ENCODE peak calls at places on chromosomes 6 and 20, in four cellular contexts. One of them, this sample, is unnamed. For H3K4me1, the result is how much of the 10 kb centered on the place peaks cover.

GRCh38 chr20:1764136-1765033 is 106.8 kb upstream of the SIRPG start:
- DNase-seq in breast epithelium: peak
- DNase-seq in upper lobe of right lung: peak
- DNase-seq in K562: peak
- DNase-seq in this sample: peak

GRCh38 chr20:57659789-57660509 is 39.7 kb upstream of the ZBP1 start:
- DNase-seq in breast epithelium: peak
- DNase-seq in upper lobe of right lung: peak
- DNase-seq in K562: no peak
- DNase-seq in this sample: peak

GRCh38 chr20:57755609-57756008 is 45.8 kb upstream of the PMEPA1 start:
- DNase-seq in breast epithelium: no peak
- DNase-seq in upper lobe of right lung: no peak
- DNase-seq in K562: no peak
- DNase-seq in this sample: no peak

GRCh38 chr6:111361648-111362047 is 121.4 kb downstream of the REV3L start:
- DNase-seq in breast epithelium: no peak
- DNase-seq in upper lobe of right lung: no peak
- DNase-seq in K562: peak
- DNase-seq in this sample: peak

GRCh38 chr20:49821850-49822249 is 9.2 kb downstream of the SLC9A8 start:
- DNase-seq in breast epithelium: peak
- DNase-seq in upper lobe of right lung: no peak
- DNase-seq in K562: no peak
- DNase-seq in this sample: no peak

GRCh38 chr20:25178563-25179438 is 16.7 kb upstream of the ENTPD6 start:
- DNase-seq in breast epithelium: peak
- DNase-seq in upper lobe of right lung: peak
- DNase-seq in K562: peak
- DNase-seq in this sample: peak

GRCh38 chr20:38748863-38749153 is 548 bp downstream of the ACTR5 start:
- DNase-seq in breast epithelium: no peak
- DNase-seq in upper lobe of right lung: no peak
- DNase-seq in K562: peak
- DNase-seq in this sample: no peak

GRCh38 chr20:2293971-2294370 is 1.8 kb upstream of the TGM3 start:
- DNase-seq in breast epithelium: no peak
- DNase-seq in upper lobe of right lung: no peak
- DNase-seq in K562: no peak
- DNase-seq in this sample: peak

GRCh38 chr6:90319044-90319443 is 22.4 kb upstream of the BACH2 start:
- DNase-seq in breast epithelium: no peak
- DNase-seq in upper lobe of right lung: no peak
- DNase-seq in K562: no peak
- DNase-seq in this sample: no peak

GRCh38 chr20:34098570-34098969 is 13.5 kb downstream of the EIF2S2 start:
- DNase-seq in breast epithelium: no peak
- DNase-seq in upper lobe of right lung: no peak
- DNase-seq in K562: no peak
- DNase-seq in this sample: no peak

GRCh38 chr6:21201673-21202430 is 391.7 kb upstream of the SOX4 start:
- DNase-seq in breast epithelium: no peak
- DNase-seq in upper lobe of right lung: no peak
- DNase-seq in K562: no peak
- DNase-seq in this sample: no peak

GRCh38 chr6:28543671-28544131 is 18.0 kb downstream of the GPX5 start:
- DNase-seq in breast epithelium: no peak
- DNase-seq in upper lobe of right lung: peak
- DNase-seq in K562: no peak
- DNase-seq in this sample: no peak

GRCh38 chr20:57928181-57928967 is 218.6 kb upstream of the PMEPA1 start:
- DNase-seq in breast epithelium: no peak
- DNase-seq in upper lobe of right lung: peak
- DNase-seq in K562: no peak
- DNase-seq in this sample: peak

GRCh38 chr6:30727920-30728605 is 7.9 kb downstream of the TUBB start:
- DNase-seq in breast epithelium: no peak
- DNase-seq in upper lobe of right lung: no peak
- DNase-seq in K562: no peak
- DNase-seq in this sample: no peak
- H3K27ac ChIP-seq in breast epithelium: peak
- H3K27ac ChIP-seq in upper lobe of right lung: no peak
- H3K27ac ChIP-seq in K562: no peak
- H3K27ac ChIP-seq in this sample: no peak

DNA sequence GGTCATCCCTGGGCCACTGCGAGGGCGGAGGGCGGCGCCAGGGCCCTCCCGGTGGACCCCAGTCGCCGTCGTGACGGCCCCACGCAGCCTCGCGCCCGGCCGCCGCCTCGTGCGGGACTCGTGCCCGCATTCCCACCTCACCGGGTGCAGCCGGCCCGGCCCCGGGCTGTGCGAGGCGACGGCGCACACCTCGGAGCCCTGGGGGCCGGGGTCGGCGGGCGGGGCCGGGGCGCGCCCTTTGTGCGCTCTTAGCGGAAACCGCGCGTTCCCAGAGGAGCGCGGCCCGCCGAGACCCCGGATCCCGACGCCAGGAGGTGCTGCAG is 5.5 kb upstream of the DLL1 start:
- DNase-seq in breast epithelium: no peak
- DNase-seq in upper lobe of right lung: no peak
- DNase-seq in K562: no peak
- DNase-seq in this sample: no peak
- H3K4me1 ChIP-seq in breast epithelium: under half
- H3K4me1 ChIP-seq in upper lobe of right lung: under half
- H3K4me1 ChIP-seq in K562: under half
- H3K4me1 ChIP-seq in this sample: under half

GRCh38 chr20:6768228-6769185 is 1.0 kb downstream of the BMP2 start:
- DNase-seq in breast epithelium: no peak
- DNase-seq in upper lobe of right lung: peak
- DNase-seq in K562: no peak
- DNase-seq in this sample: peak
- H3K27ac ChIP-seq in breast epithelium: no peak
- H3K27ac ChIP-seq in upper lobe of right lung: peak
- H3K27ac ChIP-seq in K562: no peak
- H3K27ac ChIP-seq in this sample: no peak

GRCh38 chr6:6689413-6690143 is 101.1 kb downstream of the LY86 start:
- DNase-seq in breast epithelium: no peak
- DNase-seq in upper lobe of right lung: no peak
- DNase-seq in K562: no peak
- DNase-seq in this sample: peak

GRCh38 chr6:6688283-6688682 is 99.8 kb downstream of the LY86 start:
- DNase-seq in breast epithelium: no peak
- DNase-seq in upper lobe of right lung: no peak
- DNase-seq in K562: no peak
- DNase-seq in this sample: no peak

GRCh38 chr6:6686748-6687601 is 98.5 kb downstream of the LY86 start:
- DNase-seq in breast epithelium: peak
- DNase-seq in upper lobe of right lung: peak
- DNase-seq in K562: peak
- DNase-seq in this sample: peak

GRCh38 chr6:6688951-6689350 is 100.4 kb downstream of the LY86 start:
- DNase-seq in breast epithelium: no peak
- DNase-seq in upper lobe of right lung: no peak
- DNase-seq in K562: no peak
- DNase-seq in this sample: no peak

GRCh38 chr6:6690144-6690483 is 101.6 kb downstream of the LY86 start:
- DNase-seq in breast epithelium: no peak
- DNase-seq in upper lobe of right lung: no peak
- DNase-seq in K562: no peak
- DNase-seq in this sample: no peak
- H3K4me1 ChIP-seq in breast epithelium: under half
- H3K4me1 ChIP-seq in upper lobe of right lung: under half
- H3K4me1 ChIP-seq in K562: half or more
- H3K4me1 ChIP-seq in this sample: under half

DNA sequence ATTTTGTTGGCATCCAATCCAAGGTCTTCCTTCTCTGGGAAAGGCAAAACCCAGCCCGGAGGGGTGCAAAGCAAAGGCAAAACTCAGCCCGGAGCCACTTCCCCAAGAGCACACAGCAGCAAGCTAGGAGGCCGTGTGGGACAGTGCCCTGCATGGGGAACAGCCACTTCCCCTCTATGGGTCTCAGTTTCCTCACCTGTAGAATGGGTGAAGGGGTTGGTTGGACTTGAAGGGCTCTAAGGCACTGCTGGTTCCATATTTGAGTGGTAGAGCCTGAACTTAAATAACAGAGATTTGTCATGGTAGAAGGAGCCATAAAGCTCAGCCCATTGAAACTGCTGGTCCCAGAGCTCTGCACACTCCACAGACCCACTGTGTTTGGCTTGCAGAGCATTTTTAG is 51.3 kb upstream of the CCDC167 start:
- DNase-seq in breast epithelium: no peak
- DNase-seq in upper lobe of right lung: no peak
- DNase-seq in K562: no peak
- DNase-seq in this sample: no peak
- H3K27ac ChIP-seq in breast epithelium: no peak
- H3K27ac ChIP-seq in upper lobe of right lung: no peak
- H3K27ac ChIP-seq in K562: no peak
- H3K27ac ChIP-seq in this sample: no peak

GRCh38 chr6:68726992-68727391 is 91.9 kb downstream of the ADGRB3 start:
- DNase-seq in breast epithelium: no peak
- DNase-seq in upper lobe of right lung: no peak
- DNase-seq in K562: no peak
- DNase-seq in this sample: no peak

GRCh38 chr6:68729377-68729903 is 94.4 kb downstream of the ADGRB3 start:
- DNase-seq in breast epithelium: no peak
- DNase-seq in upper lobe of right lung: no peak
- DNase-seq in K562: no peak
- DNase-seq in this sample: no peak

GRCh38 chr6:68728124-68728523 is 93.0 kb downstream of the ADGRB3 start:
- DNase-seq in breast epithelium: no peak
- DNase-seq in upper lobe of right lung: no peak
- DNase-seq in K562: no peak
- DNase-seq in this sample: no peak

GRCh38 chr6:68727699-68728098 is 92.6 kb downstream of the ADGRB3 start:
- DNase-seq in breast epithelium: no peak
- DNase-seq in upper lobe of right lung: no peak
- DNase-seq in K562: no peak
- DNase-seq in this sample: no peak

DNA sequence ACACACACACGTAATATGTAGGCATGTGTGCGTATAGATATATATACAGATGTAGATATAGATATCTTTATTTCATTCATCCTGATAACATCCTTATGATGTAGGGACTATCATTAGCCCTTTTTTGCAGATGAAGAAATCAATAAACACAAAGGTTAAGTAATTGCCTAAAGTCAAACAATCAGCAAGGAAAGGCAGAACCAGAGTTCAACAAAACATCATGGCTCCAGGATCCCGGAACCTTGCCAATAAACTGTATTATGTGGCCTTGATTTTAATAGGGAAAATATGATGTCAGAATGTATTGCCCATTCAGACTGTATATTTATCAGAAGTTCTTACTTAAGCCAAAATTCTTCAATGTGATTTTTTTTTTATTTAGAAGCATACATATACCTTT is 93.5 kb downstream of the ADGRB3 start:
- DNase-seq in breast epithelium: no peak
- DNase-seq in upper lobe of right lung: no peak
- DNase-seq in K562: no peak
- DNase-seq in this sample: no peak
- H3K4me1 ChIP-seq in breast epithelium: under half
- H3K4me1 ChIP-seq in upper lobe of right lung: under half
- H3K4me1 ChIP-seq in K562: under half
- H3K4me1 ChIP-seq in this sample: under half